ENCODE peak calls at places on chromosomes 6 and 20, in ten cellular contexts. O is Peyer's patch; I is fibroblast of lung; F is ovary; T is stomach; E is sigmoid colon; V is tibial artery; G is CD4-positive, alpha-beta T cell; P is HCT116; A is effector memory CD4-positive, alpha-beta T cell. Q is an unnamed sample. For H3K9me3, the result is how much of the 10 kb centered on the place peaks cover.

GRCh38 chr20:15022921-15023320 is 685.5 kb upstream of the FLRT3 start:
- DNase-seq in O (no peak), I (no peak), F (no peak), T (no peak), E (no peak), V (no peak), G (no peak), P (no peak), A (no peak), Q (no peak)

GRCh38 chr20:13200767-13201500 is 20.1 kb upstream of the ISM1 start:
- DNase-seq in O (no peak), I (no peak), F (no peak), T (no peak), E (no peak), V (no peak), G (no peak), P (no peak), A (no peak), Q (no peak)

GRCh38 chr6:170177383-170178265 is 113.3 kb downstream of the DLL1 start:
- DNase-seq in O (peak), I (no peak), F (peak), T (peak), E (peak), V (no peak), G (no peak), P (no peak), A (no peak), Q (peak)

GRCh38 chr6:26240981-26241770 is 123.8 kb upstream of the BTN3A2 start:
- DNase-seq in O (peak), I (peak), F (no peak), T (no peak), E (no peak), V (no peak), G (peak), P (no peak), A (peak), Q (peak)

GRCh38 chr6:26195924-26196845 is 109.0 kb downstream of the HFE start:
- DNase-seq in O (peak), I (no peak), F (peak), T (no peak), E (no peak), V (no peak), G (no peak), P (no peak), A (no peak), Q (peak)

GRCh38 chr6:148716811-148717210 is 30.0 kb upstream of the UST start:
- DNase-seq in O (no peak), I (no peak), F (no peak), T (no peak), E (no peak), V (no peak), G (no peak), P (no peak), A (no peak), Q (no peak)

GRCh38 chr6:68240731-68241130 is 394.4 kb upstream of the ADGRB3 start:
- DNase-seq in O (no peak), I (peak), F (no peak), T (no peak), E (no peak), V (no peak), G (no peak), P (no peak), A (no peak), Q (no peak)

GRCh38 chr20:25014816-25015215 is 22.3 kb upstream of the APMAP start:
- DNase-seq in O (peak), I (no peak), F (peak), T (peak), E (peak), V (peak), G (no peak), P (no peak), A (no peak), Q (peak)

GRCh38 chr20:53208110-53208908 is 236.2 kb downstream of the TSHZ2 start:
- DNase-seq in O (no peak), I (no peak), F (no peak), T (no peak), E (no peak), V (no peak), G (no peak), P (no peak), A (no peak), Q (no peak)

GRCh38 chr20:41746635-41747034 is 128.5 kb upstream of the CHD6 start:
- DNase-seq in O (no peak), I (no peak), F (no peak), T (no peak), E (no peak), V (no peak), G (no peak), P (no peak), A (no peak), Q (no peak)

GRCh38 chr6:79436232-79436631 is 101.0 kb downstream of the LCA5 start:
- DNase-seq in O (no peak), I (no peak), F (no peak), T (no peak), E (no peak), V (no peak), G (no peak), P (no peak), A (no peak), Q (no peak)

GRCh38 chr6:141969201-141969600 is 163.5 kb upstream of the GJE1 start:
- DNase-seq in O (no peak), I (peak), F (no peak), T (no peak), E (no peak), V (no peak), G (no peak), P (no peak), A (no peak), Q (no peak)

GRCh38 chr6:11002176-11002575 is 41.9 kb downstream of the ELOVL2 start:
- DNase-seq in O (no peak), I (no peak), F (no peak), T (no peak), E (no peak), V (no peak), G (no peak), P (no peak), A (no peak), Q (no peak)

GRCh38 chr6:44237813-44238433 is 9.0 kb upstream of the HSP90AB1 start:
- DNase-seq in O (peak), I (peak), F (peak), T (peak), E (peak), V (peak), G (peak), P (no peak), A (peak), Q (peak)

GRCh38 chr6:11730645-11731044 is 48.0 kb downstream of the ADTRP start:
- DNase-seq in O (no peak), I (no peak), F (no peak), T (no peak), E (no peak), V (no peak), G (no peak), P (no peak), A (no peak), Q (no peak)

GRCh38 chr6:116511424-116512131 is at the start of gene CALHM5:
- DNase-seq in O (no peak), I (peak), F (peak), T (no peak), E (peak), V (peak), G (no peak), P (peak), A (no peak), Q (no peak)

GRCh38 chr20:34708621-34709043 is 4.5 kb downstream of the TP53INP2 start:
- DNase-seq in O (peak), I (peak), F (peak), T (peak), E (peak), V (peak), G (peak), P (no peak), A (no peak), Q (peak)

GRCh38 chr20:38479596-38479995 is 7.0 kb downstream of the RALGAPB start:
- DNase-seq in O (no peak), I (no peak), F (no peak), T (no peak), E (no peak), V (no peak), G (no peak), P (no peak), A (no peak), Q (no peak)

GRCh38 chr6:164344801-164345291 is 930.3 kb downstream of the QKI start:
- DNase-seq in O (no peak), I (peak), F (no peak), T (no peak), E (no peak), V (no peak), G (no peak), P (no peak), A (no peak), Q (no peak)

GRCh38 chr20:46557231-46557956 is 6.9 kb upstream of the OCSTAMP start:
- DNase-seq in O (no peak), I (peak), F (no peak), T (no peak), E (no peak), V (no peak), G (no peak), P (no peak), A (no peak), Q (no peak)

GRCh38 chr6:55882731-55883595 is 7.6 kb upstream of the BMP5 start:
- DNase-seq in O (no peak), I (peak), F (no peak), T (no peak), E (no peak), V (no peak), G (no peak), P (no peak), A (no peak), Q (no peak)

GRCh38 chr20:25353368-25353753 is 37.3 kb downstream of the ABHD12 start:
- DNase-seq in O (no peak), I (no peak), F (no peak), T (no peak), E (no peak), V (no peak), G (no peak), P (no peak), A (no peak), Q (no peak)

GRCh38 chr6:6694825-6695710 is 106.5 kb downstream of the LY86 start:
- DNase-seq in O (peak), I (no peak), F (peak), T (peak), E (peak), V (peak), G (no peak), P (no peak), A (no peak), Q (peak)

GRCh38 chr6:53928641-53929339 is 134.0 kb downstream of the LRRC1 start:
- DNase-seq in O (no peak), I (peak), F (no peak), T (no peak), E (no peak), V (no peak), G (no peak), P (peak), A (no peak), Q (no peak)

GRCh38 chr6:112109267-112109666 is 21.9 kb downstream of the FAM229B start:
- DNase-seq in O (no peak), I (no peak), F (no peak), T (no peak), E (peak), V (no peak), G (no peak), P (no peak), A (no peak), Q (no peak)

GRCh38 chr6:170438861-170439260 is 114.2 kb downstream of the PSMB1 start:
- DNase-seq in O (no peak), I (no peak), F (no peak), T (no peak), E (no peak), V (no peak), G (no peak), P (no peak), A (no peak), Q (peak)

GRCh38 chr6:73285674-73286283 is 22.8 kb upstream of the KHDC1 start:
- DNase-seq in O (no peak), I (peak), F (no peak), T (no peak), E (no peak), V (no peak), G (no peak), P (peak), A (no peak), Q (no peak)

GRCh38 chr6:165600606-165601005 is 62.4 kb downstream of the PDE10A start:
- DNase-seq in O (no peak), I (no peak), F (no peak), T (no peak), E (no peak), V (no peak), G (no peak), P (no peak), A (no peak), Q (no peak)

GRCh38 chr6:134464690-134465411 is 146.9 kb upstream of the SGK1 start:
- DNase-seq in O (no peak), I (peak), F (no peak), T (no peak), E (no peak), V (no peak), G (no peak), P (no peak), A (no peak), Q (no peak)

GRCh38 chr6:90406957-90407356 is 110.3 kb upstream of the BACH2 start:
- DNase-seq in O (no peak), I (peak), F (no peak), T (no peak), E (no peak), V (no peak), G (no peak), P (no peak), A (no peak), Q (no peak)

GRCh38 chr6:16999486-17000436 is 102.1 kb upstream of the STMND1 start:
- DNase-seq in O (no peak), I (peak), F (no peak), T (no peak), E (no peak), V (no peak), G (no peak), P (no peak), A (no peak), Q (no peak)

GRCh38 chr6:138030872-138031271 is 76.3 kb downstream of the PERP start:
- DNase-seq in O (no peak), I (no peak), F (no peak), T (no peak), E (no peak), V (no peak), G (no peak), P (no peak), A (no peak), Q (no peak)

GRCh38 chr6:26017567-26017966 is 55.0 kb downstream of the TRIM38 start:
- DNase-seq in O (peak), I (peak), F (peak), T (peak), E (peak), V (peak), G (peak), P (no peak), A (peak), Q (peak)

GRCh38 chr6:169450097-169450496 is 196.5 kb upstream of the THBS2 start:
- DNase-seq in O (no peak), I (peak), F (no peak), T (no peak), E (no peak), V (no peak), G (no peak), P (no peak), A (no peak), Q (no peak)

GRCh38 chr6:45423111-45423900 is 45.6 kb upstream of the SUPT3H start:
- DNase-seq in O (peak), I (peak), F (peak), T (peak), E (peak), V (no peak), G (no peak), P (no peak), A (peak), Q (peak)

GRCh38 chr20:63496404-63497120 is 2.3 kb downstream of the EEF1A2 start:
- DNase-seq in O (no peak), I (no peak), F (no peak), T (no peak), E (peak), V (no peak), G (no peak), P (no peak), A (no peak), Q (no peak)

GRCh38 chr20:4406627-4407026 is 315.1 kb upstream of the PRND start:
- DNase-seq in O (no peak), I (peak), F (no peak), T (no peak), E (no peak), V (no peak), G (no peak), P (peak), A (no peak), Q (no peak)

GRCh38 chr6:25882066-25882496 is 8.0 kb upstream of the SLC17A3 start:
- DNase-seq in O (peak), I (no peak), F (peak), T (peak), E (no peak), V (no peak), G (peak), P (no peak), A (peak), Q (peak)

GRCh38 chr6:166167801-166168615 is at the start of gene TBXT:
- DNase-seq in O (no peak), I (peak), F (no peak), T (no peak), E (no peak), V (no peak), G (no peak), P (no peak), A (no peak), Q (no peak)

GRCh38 chr20:57445774-57446173 is 54.6 kb downstream of the RBM38 start:
- DNase-seq in O (no peak), I (no peak), F (no peak), T (no peak), E (no peak), V (no peak), G (no peak), P (no peak), A (no peak), Q (no peak)
- H3K27ac ChIP-seq in O (no peak), I (no peak), F (peak), T (no peak), E (peak), V (no peak), G (no peak), P (no peak), A (no peak), Q (no peak)

GRCh38 chr6:159444073-159444472 is 249.0 kb downstream of the SOD2 start:
- DNase-seq in O (no peak), I (no peak), F (no peak), T (no peak), E (no peak), V (no peak), G (no peak), P (no peak), A (no peak), Q (no peak)
- H3K9me3 ChIP-seq in O (under half), I (under half), F (under half), T (under half), E (under half), V (under half), G (under half), P (under half), A (under half), Q (under half)

GRCh38 chr6:52547647-52548352 is 29.1 kb downstream of the TRAM2 start:
- DNase-seq in O (peak), I (peak), F (no peak), T (no peak), E (no peak), V (no peak), G (no peak), P (no peak), A (no peak), Q (no peak)

GRCh38 chr6:52549428-52549827 is 27.4 kb downstream of the TRAM2 start:
- DNase-seq in O (no peak), I (no peak), F (no peak), T (no peak), E (no peak), V (no peak), G (no peak), P (no peak), A (no peak), Q (no peak)

GRCh38 chr6:52548999-52549398 is 27.9 kb downstream of the TRAM2 start:
- DNase-seq in O (no peak), I (no peak), F (no peak), T (no peak), E (no peak), V (no peak), G (no peak), P (no peak), A (no peak), Q (no peak)

GRCh38 chr6:52546678-52547077 is 30.2 kb downstream of the TRAM2 start:
- DNase-seq in O (no peak), I (no peak), F (no peak), T (no peak), E (no peak), V (no peak), G (no peak), P (no peak), A (no peak), Q (no peak)

GRCh38 chr6:52548353-52548713 is 28.5 kb downstream of the TRAM2 start:
- DNase-seq in O (no peak), I (peak), F (no peak), T (no peak), E (no peak), V (no peak), G (no peak), P (no peak), A (no peak), Q (no peak)
- H3K27ac ChIP-seq in O (no peak), I (peak), F (no peak), T (no peak), E (no peak), V (peak), G (no peak), P (no peak), A (no peak), Q (no peak)

DNA sequence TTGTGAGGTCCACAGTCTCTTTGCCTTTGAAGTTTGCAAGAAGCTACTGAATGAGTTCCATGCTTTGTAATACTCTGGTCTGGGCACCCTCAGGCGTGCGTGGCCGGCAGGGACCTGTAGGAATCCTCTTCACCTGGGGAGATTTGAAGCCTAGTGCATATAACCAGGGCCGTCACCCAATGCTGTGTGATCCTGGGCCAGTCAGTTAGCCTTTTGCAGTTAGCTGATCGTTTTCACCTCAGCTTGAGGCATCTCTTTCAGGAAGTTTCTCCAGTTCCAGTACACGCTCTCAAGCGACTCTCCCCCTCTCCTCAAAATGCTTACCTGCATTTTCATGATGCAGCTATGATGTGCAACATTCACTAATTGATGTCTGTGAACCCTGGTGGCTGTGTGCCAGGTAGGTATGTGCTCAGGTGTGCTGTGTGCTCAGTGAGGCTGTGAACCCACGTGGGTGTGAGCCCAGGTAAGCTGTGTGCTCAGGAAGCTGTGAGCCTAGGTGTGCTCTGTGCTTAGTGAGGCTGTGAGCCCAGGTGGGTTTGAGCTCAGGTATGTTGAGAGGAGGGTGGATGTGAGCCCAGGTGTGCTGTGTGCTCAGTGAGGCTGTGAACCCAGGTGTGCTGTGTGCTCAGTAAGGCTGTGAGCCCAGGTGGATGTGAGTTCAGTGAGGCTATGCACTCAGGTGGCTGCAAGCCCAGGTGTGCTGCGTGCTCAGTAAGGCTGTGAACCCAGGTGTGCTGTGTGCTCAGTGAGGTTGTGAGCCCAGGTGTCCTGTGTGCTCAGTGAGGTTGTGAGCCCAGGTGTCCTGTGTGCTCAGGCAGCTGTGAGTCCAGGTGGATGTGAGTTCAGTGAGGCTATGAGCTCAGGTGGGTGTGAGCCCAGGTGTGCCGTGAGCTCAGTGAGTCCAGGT is 120.4 kb downstream of the PHACTR3 start:
- DNase-seq in O (no peak), I (no peak), F (no peak), T (no peak), E (no peak), V (no peak), G (no peak), P (no peak), A (no peak), Q (no peak)
- H3K9me3 ChIP-seq in O (under half), I (under half), F (under half), T (under half), E (under half), V (under half), G (under half), P (under half), A (under half), Q (under half)

GRCh38 chr20:31838646-31839292 is 6.6 kb downstream of the FOXS1 start:
- DNase-seq in O (no peak), I (no peak), F (no peak), T (no peak), E (peak), V (no peak), G (no peak), P (no peak), A (no peak), Q (no peak)
- H3K27ac ChIP-seq in O (no peak), I (no peak), F (no peak), T (no peak), E (no peak), V (peak), G (no peak), P (no peak), A (no peak), Q (peak)

GRCh38 chr6:353642-354614 is 37.6 kb upstream of the IRF4 start:
- DNase-seq in O (no peak), I (no peak), F (no peak), T (peak), E (peak), V (no peak), G (no peak), P (no peak), A (no peak), Q (peak)
- H3K9me3 ChIP-seq in O (under half), I (under half), F (under half), T (under half), E (under half), V (under half), G (under half), P (under half), A (under half), Q (under half)

GRCh38 chr20:62417981-62418708 is 9.2 kb downstream of the RBBP8NL start:
- DNase-seq in O (no peak), I (no peak), F (no peak), T (no peak), E (no peak), V (no peak), G (no peak), P (no peak), A (no peak), Q (no peak)
- H3K27ac ChIP-seq in O (no peak), I (no peak), F (no peak), T (no peak), E (no peak), V (no peak), G (no peak), P (no peak), A (no peak), Q (no peak)

GRCh38 chr6:132314432-132314831 is 86.8 kb downstream of the MOXD1 start:
- DNase-seq in O (no peak), I (no peak), F (no peak), T (no peak), E (no peak), V (no peak), G (no peak), P (no peak), A (no peak), Q (no peak)
- H3K9me3 ChIP-seq in O (under half), I (under half), F (under half), T (under half), E (under half), V (under half), G (under half), P (under half), A (under half), Q (under half)

GRCh38 chr6:91562955-91563354 is 976.1 kb upstream of the MAP3K7 start:
- DNase-seq in O (no peak), I (peak), F (no peak), T (no peak), E (no peak), V (no peak), G (no peak), P (no peak), A (no peak), Q (no peak)
- H3K27ac ChIP-seq in O (no peak), I (no peak), F (no peak), T (no peak), E (no peak), V (no peak), G (no peak), P (no peak), A (no peak), Q (no peak)

Q was measured in spleen.